ENCODE peak calls at places on chromosomes 16 and 17, in nine cellular contexts. One of them, this sample, is unnamed.
A peak's percentile ranks its signal among the peaks of the same experiment; 100 is the strongest.

GRCh38 chr17:56593073-56593740 is at the start of gene NOG:
- DNase-seq in esophagus squamous epithelium: no peak
- DNase-seq in Peyer's patch: no peak
- DNase-seq in IMR-90: peak; percentile 54
- DNase-seq in ovary: peak; percentile 28
- DNase-seq in heart left ventricle: peak; percentile 34
- DNase-seq in endothelial cell of umbilical vein: peak; percentile 13
- DNase-seq in A549: peak; percentile 72
- DNase-seq in prostate gland: peak; percentile 29
- DNase-seq in this sample: peak; percentile 17

GRCh38 chr16:78655481-78656114 is 556.1 kb downstream of the WWOX start:
- DNase-seq in IMR-90: no peak
- DNase-seq in A549: no peak
- DNase-seq in heart left ventricle: no peak
- DNase-seq in endothelial cell of umbilical vein: no peak
- DNase-seq in ovary: no peak
- DNase-seq in Peyer's patch: no peak
- DNase-seq in esophagus squamous epithelium: no peak
- DNase-seq in prostate gland: no peak
- DNase-seq in this sample: no peak

GRCh38 chr17:6688944-6689343 is 24.2 kb downstream of the SLC13A5 start:
- DNase-seq in A549: no peak
- DNase-seq in prostate gland: no peak
- DNase-seq in heart left ventricle: no peak
- DNase-seq in endothelial cell of umbilical vein: no peak
- DNase-seq in IMR-90: no peak
- DNase-seq in esophagus squamous epithelium: no peak
- DNase-seq in ovary: no peak
- DNase-seq in Peyer's patch: no peak
- DNase-seq in this sample: no peak

GRCh38 chr17:1070411-1070810 is 73.5 kb downstream of the TIMM22 start:
- DNase-seq in esophagus squamous epithelium: no peak
- DNase-seq in A549: no peak
- DNase-seq in ovary: no peak
- DNase-seq in prostate gland: no peak
- DNase-seq in Peyer's patch: no peak
- DNase-seq in heart left ventricle: no peak
- DNase-seq in IMR-90: no peak
- DNase-seq in endothelial cell of umbilical vein: no peak
- DNase-seq in this sample: no peak

GRCh38 chr16:65449526-65449925 is 327.7 kb upstream of the CDH11 start:
- DNase-seq in endothelial cell of umbilical vein: no peak
- DNase-seq in IMR-90: no peak
- DNase-seq in A549: no peak
- DNase-seq in ovary: no peak
- DNase-seq in prostate gland: no peak
- DNase-seq in Peyer's patch: no peak
- DNase-seq in esophagus squamous epithelium: no peak
- DNase-seq in heart left ventricle: no peak
- DNase-seq in this sample: no peak

GRCh38 chr17:65228287-65228686 is 91.1 kb downstream of the RGS9 start:
- DNase-seq in esophagus squamous epithelium: no peak
- DNase-seq in Peyer's patch: no peak
- DNase-seq in prostate gland: no peak
- DNase-seq in ovary: no peak
- DNase-seq in endothelial cell of umbilical vein: no peak
- DNase-seq in IMR-90: no peak
- DNase-seq in heart left ventricle: no peak
- DNase-seq in A549: no peak
- DNase-seq in this sample: no peak

GRCh38 chr17:57468932-57469775 is 212.8 kb downstream of the MSI2 start:
- DNase-seq in ovary: no peak
- DNase-seq in IMR-90: no peak
- DNase-seq in heart left ventricle: no peak
- DNase-seq in esophagus squamous epithelium: no peak
- DNase-seq in prostate gland: no peak
- DNase-seq in A549: no peak
- DNase-seq in Peyer's patch: no peak
- DNase-seq in endothelial cell of umbilical vein: no peak
- DNase-seq in this sample: no peak

GRCh38 chr17:17959520-17960361 is 12.5 kb downstream of the TOM1L2 start:
- DNase-seq in Peyer's patch: no peak
- DNase-seq in prostate gland: no peak
- DNase-seq in ovary: no peak
- DNase-seq in endothelial cell of umbilical vein: peak; percentile 55
- DNase-seq in esophagus squamous epithelium: no peak
- DNase-seq in IMR-90: peak; percentile 69
- DNase-seq in A549: peak; percentile 33
- DNase-seq in heart left ventricle: no peak
- DNase-seq in this sample: no peak

GRCh38 chr17:5249615-5250014 is 15.0 kb upstream of the SCIMP start:
- DNase-seq in IMR-90: peak; percentile 78
- DNase-seq in esophagus squamous epithelium: no peak
- DNase-seq in prostate gland: peak; percentile 67
- DNase-seq in Peyer's patch: peak; percentile 66
- DNase-seq in endothelial cell of umbilical vein: peak; percentile 75
- DNase-seq in heart left ventricle: peak; percentile 56
- DNase-seq in A549: peak; percentile 83
- DNase-seq in ovary: peak; percentile 54
- DNase-seq in this sample: peak; percentile 63

GRCh38 chr16:59260892-59261291 is 526.8 kb upstream of the GOT2 start:
- DNase-seq in esophagus squamous epithelium: no peak
- DNase-seq in A549: no peak
- DNase-seq in Peyer's patch: no peak
- DNase-seq in ovary: no peak
- DNase-seq in IMR-90: no peak
- DNase-seq in prostate gland: no peak
- DNase-seq in endothelial cell of umbilical vein: no peak
- DNase-seq in heart left ventricle: no peak
- DNase-seq in this sample: no peak

GRCh38 chr16:19366384-19366783 is 51.3 kb upstream of the TMC5 start:
- DNase-seq in esophagus squamous epithelium: no peak
- DNase-seq in endothelial cell of umbilical vein: no peak
- DNase-seq in IMR-90: no peak
- DNase-seq in heart left ventricle: no peak
- DNase-seq in ovary: no peak
- DNase-seq in A549: no peak
- DNase-seq in prostate gland: no peak
- DNase-seq in Peyer's patch: no peak
- DNase-seq in this sample: no peak

GRCh38 chr16:1610841-1611653 is 825 bp downstream of the IFT140 start:
- DNase-seq in heart left ventricle: no peak
- DNase-seq in endothelial cell of umbilical vein: no peak
- DNase-seq in A549: no peak
- DNase-seq in ovary: peak; percentile 29
- DNase-seq in esophagus squamous epithelium: no peak
- DNase-seq in prostate gland: no peak
- DNase-seq in Peyer's patch: no peak
- DNase-seq in IMR-90: no peak
- DNase-seq in this sample: no peak

GRCh38 chr16:17548825-17549224 is 78.1 kb upstream of the XYLT1 start:
- DNase-seq in endothelial cell of umbilical vein: no peak
- DNase-seq in Peyer's patch: no peak
- DNase-seq in heart left ventricle: no peak
- DNase-seq in esophagus squamous epithelium: no peak
- DNase-seq in ovary: no peak
- DNase-seq in A549: no peak
- DNase-seq in IMR-90: no peak
- DNase-seq in prostate gland: no peak
- DNase-seq in this sample: no peak

GRCh38 chr16:47503936-47504335 is 42.8 kb downstream of the PHKB start:
- DNase-seq in prostate gland: no peak
- DNase-seq in A549: no peak
- DNase-seq in IMR-90: peak; percentile 74
- DNase-seq in Peyer's patch: no peak
- DNase-seq in heart left ventricle: no peak
- DNase-seq in endothelial cell of umbilical vein: peak; percentile 16
- DNase-seq in esophagus squamous epithelium: no peak
- DNase-seq in ovary: no peak
- DNase-seq in this sample: no peak

GRCh38 chr16:87690911-87691685 is 74.7 kb downstream of the KLHDC4 start:
- DNase-seq in Peyer's patch: no peak
- DNase-seq in endothelial cell of umbilical vein: no peak
- DNase-seq in esophagus squamous epithelium: no peak
- DNase-seq in prostate gland: no peak
- DNase-seq in IMR-90: no peak
- DNase-seq in ovary: no peak
- DNase-seq in A549: no peak
- DNase-seq in heart left ventricle: no peak
- DNase-seq in this sample: no peak
- TF ChIP-seq POLR2A in Peyer's patch: no peak
- TF ChIP-seq POLR2A in endothelial cell of umbilical vein: no peak
- TF ChIP-seq POLR2A in esophagus squamous epithelium: no peak
- TF ChIP-seq POLR2A in prostate gland: no peak
- TF ChIP-seq POLR2A in IMR-90: no peak
- TF ChIP-seq POLR2A in ovary: no peak
- TF ChIP-seq POLR2A in A549: no peak
- TF ChIP-seq POLR2A in heart left ventricle: no peak
- TF ChIP-seq POLR2A in this sample: no peak

GRCh38 chr17:59366773-59367656 is 35.6 kb downstream of the YPEL2 start:
- DNase-seq in prostate gland: peak; percentile 84
- DNase-seq in ovary: peak; percentile 51
- DNase-seq in A549: no peak
- DNase-seq in IMR-90: peak; percentile 69
- DNase-seq in Peyer's patch: no peak
- DNase-seq in endothelial cell of umbilical vein: peak; percentile 32
- DNase-seq in esophagus squamous epithelium: no peak
- DNase-seq in heart left ventricle: peak; percentile 55
- DNase-seq in this sample: peak; percentile 90
- H3K4me1 ChIP-seq in prostate gland: peaks cover 59% of the 10 kb centered on the region
- H3K4me1 ChIP-seq in ovary: peaks cover 41% of the 10 kb centered on the region
- H3K4me1 ChIP-seq in A549: peaks cover 40% of the 10 kb centered on the region
- H3K4me1 ChIP-seq in IMR-90: peaks cover 35% of the 10 kb centered on the region
- H3K4me1 ChIP-seq in Peyer's patch: peaks cover 83% of the 10 kb centered on the region
- H3K4me1 ChIP-seq in endothelial cell of umbilical vein: peaks cover 48% of the 10 kb centered on the region
- H3K4me1 ChIP-seq in esophagus squamous epithelium: peaks cover 46% of the 10 kb centered on the region
- H3K4me1 ChIP-seq in heart left ventricle: peaks cover 99% of the 10 kb centered on the region
- H3K4me1 ChIP-seq in this sample: peaks cover 97% of the 10 kb centered on the region

GRCh38 chr16:66880288-66881013 is at the start of gene PDP2:
- DNase-seq in ovary: peak; percentile 96
- DNase-seq in Peyer's patch: peak; percentile 96
- DNase-seq in A549: peak; percentile 89
- DNase-seq in IMR-90: peak; percentile 90
- DNase-seq in prostate gland: peak; percentile 98
- DNase-seq in esophagus squamous epithelium: peak; percentile 75
- DNase-seq in endothelial cell of umbilical vein: peak; percentile 93
- DNase-seq in heart left ventricle: peak; percentile 95
- DNase-seq in this sample: peak; percentile 98
- TF ChIP-seq POLR2A in ovary: peak; percentile 67
- TF ChIP-seq POLR2A in Peyer's patch: peak; percentile 67
- TF ChIP-seq POLR2A in A549: peak; percentile 70
- TF ChIP-seq POLR2A in IMR-90: peak; percentile 42
- TF ChIP-seq POLR2A in prostate gland: peak; percentile 69
- TF ChIP-seq POLR2A in esophagus squamous epithelium: no peak
- TF ChIP-seq POLR2A in endothelial cell of umbilical vein: no peak
- TF ChIP-seq POLR2A in heart left ventricle: peak; percentile 42
- TF ChIP-seq POLR2A in this sample: peak; percentile 91

GRCh38 chr16:54160252-54160860 is 126.2 kb downstream of the IRX3 start:
- DNase-seq in esophagus squamous epithelium: no peak
- DNase-seq in prostate gland: no peak
- DNase-seq in IMR-90: no peak
- DNase-seq in endothelial cell of umbilical vein: no peak
- DNase-seq in heart left ventricle: no peak
- DNase-seq in ovary: no peak
- DNase-seq in A549: no peak
- DNase-seq in Peyer's patch: no peak
- DNase-seq in this sample: no peak
- H3K4me1 ChIP-seq in esophagus squamous epithelium: no peaks in the 10 kb centered on the region
- H3K4me1 ChIP-seq in prostate gland: no peaks in the 10 kb centered on the region
- H3K4me1 ChIP-seq in IMR-90: no peaks in the 10 kb centered on the region
- H3K4me1 ChIP-seq in endothelial cell of umbilical vein: no peaks in the 10 kb centered on the region
- H3K4me1 ChIP-seq in heart left ventricle: no peaks in the 10 kb centered on the region
- H3K4me1 ChIP-seq in ovary: no peaks in the 10 kb centered on the region
- H3K4me1 ChIP-seq in A549: peaks cover 8% of the 10 kb centered on the region
- H3K4me1 ChIP-seq in Peyer's patch: no peaks in the 10 kb centered on the region
- H3K4me1 ChIP-seq in this sample: no peaks in the 10 kb centered on the region

DNA sequence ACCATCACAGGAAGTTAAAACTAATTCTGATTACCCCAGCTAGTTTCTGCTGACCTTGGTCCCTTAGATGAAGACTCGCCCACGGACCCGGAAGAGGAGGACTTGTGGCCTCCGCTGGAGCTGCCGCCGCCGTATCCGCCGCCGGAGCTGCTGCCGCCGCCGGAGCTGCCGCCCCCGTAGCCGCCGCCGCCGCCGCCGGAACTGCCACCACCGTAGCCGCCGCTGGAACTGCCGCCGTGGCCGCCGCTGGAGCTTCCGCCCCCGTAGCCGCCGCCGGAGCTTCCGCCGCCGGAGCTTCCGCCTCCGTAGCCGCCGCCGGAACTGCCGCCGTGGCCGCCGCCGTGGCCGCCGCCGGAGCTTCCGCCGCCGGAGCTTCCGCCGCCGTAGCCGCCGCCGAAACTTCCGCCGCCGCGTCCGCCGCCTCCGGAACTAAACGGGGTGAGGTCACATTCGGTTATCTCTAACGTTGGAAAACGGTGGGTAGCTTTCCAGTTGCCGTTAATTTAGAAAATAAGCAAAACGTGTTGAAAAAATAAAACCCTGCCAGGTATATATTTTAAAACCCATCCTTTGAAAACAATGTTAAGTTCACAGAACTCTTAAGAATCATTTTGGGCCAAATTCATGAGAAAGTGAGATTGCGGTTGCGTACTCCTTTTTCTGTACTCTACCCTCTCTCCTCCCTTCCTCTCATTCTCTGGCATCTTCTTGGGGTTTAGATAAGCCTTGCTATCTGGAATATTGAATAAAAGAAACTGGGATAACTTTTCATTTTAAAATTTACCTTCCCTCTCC is 3.5 kb downstream of the KRT10 start:
- DNase-seq in esophagus squamous epithelium: no peak
- DNase-seq in IMR-90: peak; percentile 73
- DNase-seq in heart left ventricle: peak; percentile 86
- DNase-seq in ovary: peak; percentile 76
- DNase-seq in A549: peak; percentile 80
- DNase-seq in prostate gland: peak; percentile 62
- DNase-seq in Peyer's patch: peak; percentile 70
- DNase-seq in endothelial cell of umbilical vein: peak; percentile 77
- DNase-seq in this sample: peak; percentile 78
- TF ChIP-seq POLR2A in esophagus squamous epithelium: no peak
- TF ChIP-seq POLR2A in IMR-90: peak; percentile 68
- TF ChIP-seq POLR2A in heart left ventricle: peak; percentile 71
- TF ChIP-seq POLR2A in ovary: peak; percentile 66
- TF ChIP-seq POLR2A in A549: peak; percentile 41
- TF ChIP-seq POLR2A in prostate gland: peak; percentile 49
- TF ChIP-seq POLR2A in Peyer's patch: peak; percentile 60
- TF ChIP-seq POLR2A in endothelial cell of umbilical vein: peak; percentile 48
- TF ChIP-seq POLR2A in this sample: peak; percentile 39

This sample was measured in body of pancreas.